ENCODE peak calls at places on chromosomes 11 and 22, in six cellular contexts. One of them, this sample, is unnamed. For H3K9me3, the result is how much of the 10 kb centered on the place peaks cover.

GRCh38 chr22:29987143-29987542 is 93.1 kb upstream of the HORMAD2 start:
- DNase-seq in thoracic aorta: no peak
- DNase-seq in Peyer's patch: no peak
- DNase-seq in breast epithelium: no peak
- DNase-seq in adrenal gland: no peak
- DNase-seq in K562: no peak
- DNase-seq in this sample: no peak

GRCh38 chr11:128581908-128582307 is 5.5 kb downstream of the ETS1 start:
- DNase-seq in breast epithelium: no peak
- DNase-seq in thoracic aorta: no peak
- DNase-seq in K562: no peak
- DNase-seq in Peyer's patch: no peak
- DNase-seq in adrenal gland: no peak
- DNase-seq in this sample: no peak

GRCh38 chr11:71256080-71256479 is 3.7 kb upstream of the SHANK2 start:
- DNase-seq in Peyer's patch: no peak
- DNase-seq in adrenal gland: no peak
- DNase-seq in breast epithelium: peak
- DNase-seq in K562: no peak
- DNase-seq in thoracic aorta: no peak
- DNase-seq in this sample: no peak

GRCh38 chr11:96736591-96736990 is 346.8 kb downstream of the JRKL start:
- DNase-seq in Peyer's patch: no peak
- DNase-seq in K562: no peak
- DNase-seq in breast epithelium: no peak
- DNase-seq in thoracic aorta: no peak
- DNase-seq in adrenal gland: no peak
- DNase-seq in this sample: no peak

GRCh38 chr11:45856044-45856468 is 8.8 kb downstream of the CRY2 start:
- DNase-seq in K562: no peak
- DNase-seq in thoracic aorta: no peak
- DNase-seq in breast epithelium: no peak
- DNase-seq in Peyer's patch: no peak
- DNase-seq in adrenal gland: no peak
- DNase-seq in this sample: no peak

GRCh38 chr11:96103102-96103501 is 179.2 kb upstream of the MTMR2 start:
- DNase-seq in adrenal gland: no peak
- DNase-seq in breast epithelium: no peak
- DNase-seq in thoracic aorta: no peak
- DNase-seq in Peyer's patch: no peak
- DNase-seq in K562: peak
- DNase-seq in this sample: no peak

GRCh38 chr22:19607198-19608113 is 83.2 kb upstream of the CLDN5 start:
- DNase-seq in thoracic aorta: no peak
- DNase-seq in breast epithelium: peak
- DNase-seq in adrenal gland: no peak
- DNase-seq in K562: peak
- DNase-seq in Peyer's patch: peak
- DNase-seq in this sample: no peak

GRCh38 chr11:119389611-119390254 is 8.2 kb upstream of the USP2 start:
- DNase-seq in K562: peak
- DNase-seq in breast epithelium: no peak
- DNase-seq in thoracic aorta: no peak
- DNase-seq in adrenal gland: no peak
- DNase-seq in Peyer's patch: no peak
- DNase-seq in this sample: no peak

GRCh38 chr22:25081409-25081824 is 118.2 kb upstream of the CRYBB3 start:
- DNase-seq in adrenal gland: no peak
- DNase-seq in breast epithelium: no peak
- DNase-seq in thoracic aorta: no peak
- DNase-seq in K562: peak
- DNase-seq in Peyer's patch: no peak
- DNase-seq in this sample: no peak

GRCh38 chr11:127018683-127019279 is 18.2 kb upstream of the KIRREL3 start:
- DNase-seq in Peyer's patch: no peak
- DNase-seq in adrenal gland: no peak
- DNase-seq in K562: no peak
- DNase-seq in breast epithelium: no peak
- DNase-seq in thoracic aorta: no peak
- DNase-seq in this sample: no peak

GRCh38 chr11:101127699-101128570 is 1.7 kb downstream of the PGR start:
- DNase-seq in thoracic aorta: no peak
- DNase-seq in Peyer's patch: peak
- DNase-seq in adrenal gland: peak
- DNase-seq in K562: peak
- DNase-seq in breast epithelium: peak
- DNase-seq in this sample: no peak

GRCh38 chr11:67268036-67268683 is 1.9 kb downstream of the GRK2 start:
- DNase-seq in Peyer's patch: peak
- DNase-seq in thoracic aorta: no peak
- DNase-seq in breast epithelium: no peak
- DNase-seq in K562: no peak
- DNase-seq in adrenal gland: no peak
- DNase-seq in this sample: no peak

GRCh38 chr11:96161271-96162089 is 181.5 kb downstream of the MAML2 start:
- DNase-seq in K562: no peak
- DNase-seq in Peyer's patch: no peak
- DNase-seq in adrenal gland: no peak
- DNase-seq in thoracic aorta: no peak
- DNase-seq in breast epithelium: no peak
- DNase-seq in this sample: no peak

GRCh38 chr11:3882671-3883070 is 27.2 kb downstream of the STIM1 start:
- DNase-seq in breast epithelium: no peak
- DNase-seq in Peyer's patch: no peak
- DNase-seq in adrenal gland: no peak
- DNase-seq in thoracic aorta: no peak
- DNase-seq in K562: no peak
- DNase-seq in this sample: no peak

GRCh38 chr11:121281609-121282164 is 10.9 kb upstream of the SC5D start:
- DNase-seq in Peyer's patch: no peak
- DNase-seq in adrenal gland: no peak
- DNase-seq in thoracic aorta: no peak
- DNase-seq in breast epithelium: no peak
- DNase-seq in K562: no peak
- DNase-seq in this sample: no peak

GRCh38 chr11:90650124-90650523 is 427.3 kb upstream of the CHORDC1 start:
- DNase-seq in K562: no peak
- DNase-seq in adrenal gland: no peak
- DNase-seq in thoracic aorta: no peak
- DNase-seq in breast epithelium: no peak
- DNase-seq in Peyer's patch: no peak
- DNase-seq in this sample: no peak
- H3K9me3 ChIP-seq in K562: under half
- H3K9me3 ChIP-seq in adrenal gland: under half
- H3K9me3 ChIP-seq in thoracic aorta: under half
- H3K9me3 ChIP-seq in breast epithelium: under half
- H3K9me3 ChIP-seq in Peyer's patch: under half
- H3K9me3 ChIP-seq in this sample: under half

DNA sequence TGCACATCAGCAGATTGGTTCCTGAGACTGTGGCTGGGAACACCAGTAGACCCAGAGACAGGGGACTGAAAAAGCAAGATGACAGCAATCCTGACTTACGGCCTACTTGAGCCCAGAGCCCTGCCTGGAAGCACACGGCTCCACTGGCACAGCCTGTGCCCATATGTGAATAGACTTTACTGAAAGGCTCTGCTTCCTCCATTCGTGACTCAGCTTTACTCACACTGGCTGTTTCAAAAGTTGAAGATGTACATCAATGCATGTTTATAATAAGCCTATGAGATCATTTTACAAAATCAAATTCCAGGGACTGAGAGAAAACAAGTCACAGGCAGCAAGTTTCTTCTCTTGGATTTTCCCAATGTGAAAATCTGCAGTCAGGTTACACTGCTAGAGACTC is 134.7 kb upstream of the TEAD1 start:
- DNase-seq in K562: no peak
- DNase-seq in thoracic aorta: no peak
- DNase-seq in breast epithelium: no peak
- DNase-seq in adrenal gland: no peak
- DNase-seq in Peyer's patch: no peak
- DNase-seq in this sample: no peak
- H3K27ac ChIP-seq in K562: no peak
- H3K27ac ChIP-seq in thoracic aorta: no peak
- H3K27ac ChIP-seq in breast epithelium: peak
- H3K27ac ChIP-seq in adrenal gland: peak
- H3K27ac ChIP-seq in Peyer's patch: peak
- H3K27ac ChIP-seq in this sample: peak

DNA sequence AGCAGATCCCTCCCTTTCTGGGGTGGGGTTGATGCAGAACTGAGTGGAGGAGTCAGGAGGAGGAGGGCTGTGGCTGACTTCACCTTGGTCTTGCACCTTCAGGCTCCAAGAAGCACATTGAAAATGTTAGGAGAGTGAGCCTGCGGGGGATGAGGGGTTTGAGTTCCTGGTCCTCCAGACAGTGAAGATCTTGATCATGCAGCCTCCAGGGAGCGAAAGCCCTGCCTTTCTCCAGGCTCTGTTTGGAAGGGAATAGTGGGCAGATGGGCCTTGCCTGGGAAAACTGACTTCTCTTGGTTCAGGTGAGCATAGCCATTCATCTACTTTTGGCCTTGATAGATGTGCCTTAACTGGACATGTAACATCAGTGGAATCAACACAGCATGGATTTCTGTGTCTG is 267.6 kb upstream of the B3GAT1 start:
- DNase-seq in adrenal gland: no peak
- DNase-seq in K562: no peak
- DNase-seq in Peyer's patch: no peak
- DNase-seq in breast epithelium: no peak
- DNase-seq in thoracic aorta: no peak
- DNase-seq in this sample: no peak
- H3K9me3 ChIP-seq in adrenal gland: under half
- H3K9me3 ChIP-seq in K562: under half
- H3K9me3 ChIP-seq in Peyer's patch: under half
- H3K9me3 ChIP-seq in breast epithelium: under half
- H3K9me3 ChIP-seq in thoracic aorta: under half
- H3K9me3 ChIP-seq in this sample: under half

GRCh38 chr11:64742940-64743590 is 877 bp downstream of the RASGRP2 start:
- DNase-seq in Peyer's patch: peak
- DNase-seq in adrenal gland: peak
- DNase-seq in thoracic aorta: no peak
- DNase-seq in breast epithelium: no peak
- DNase-seq in K562: peak
- DNase-seq in this sample: no peak
- H3K27ac ChIP-seq in Peyer's patch: peak
- H3K27ac ChIP-seq in adrenal gland: peak
- H3K27ac ChIP-seq in thoracic aorta: peak
- H3K27ac ChIP-seq in breast epithelium: peak
- H3K27ac ChIP-seq in K562: peak
- H3K27ac ChIP-seq in this sample: peak

GRCh38 chr11:48244804-48245203 is at the start of gene OR4X2:
- DNase-seq in adrenal gland: no peak
- DNase-seq in Peyer's patch: no peak
- DNase-seq in breast epithelium: no peak
- DNase-seq in thoracic aorta: no peak
- DNase-seq in K562: no peak
- DNase-seq in this sample: no peak
- H3K9me3 ChIP-seq in adrenal gland: under half
- H3K9me3 ChIP-seq in Peyer's patch: under half
- H3K9me3 ChIP-seq in breast epithelium: under half
- H3K9me3 ChIP-seq in thoracic aorta: under half
- H3K9me3 ChIP-seq in K562: under half
- H3K9me3 ChIP-seq in this sample: under half

DNA sequence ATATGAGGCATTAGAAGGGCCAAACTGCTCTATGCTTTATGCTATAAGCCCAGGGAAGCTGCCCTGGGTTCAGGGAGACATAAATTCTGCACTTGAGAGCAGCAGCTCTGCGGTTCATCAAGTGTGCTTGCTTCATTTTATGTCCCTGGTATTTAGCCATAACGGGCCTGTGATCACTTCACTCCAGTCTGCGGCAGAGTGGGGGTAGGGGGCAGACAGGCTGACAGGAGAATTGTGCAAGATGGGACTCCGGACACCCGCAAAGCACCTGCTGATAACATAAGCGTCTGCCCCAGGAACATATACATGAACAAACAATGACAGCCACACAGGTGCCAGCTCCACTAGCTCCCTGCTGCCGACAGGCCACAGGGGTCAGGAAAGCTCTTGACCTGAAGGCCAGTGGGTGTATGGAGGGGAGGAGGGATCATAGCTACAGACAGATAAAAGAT is 56.1 kb downstream of the SMCO4 start:
- DNase-seq in adrenal gland: no peak
- DNase-seq in breast epithelium: no peak
- DNase-seq in Peyer's patch: peak
- DNase-seq in K562: no peak
- DNase-seq in thoracic aorta: no peak
- DNase-seq in this sample: no peak
- H3K27ac ChIP-seq in adrenal gland: no peak
- H3K27ac ChIP-seq in breast epithelium: no peak
- H3K27ac ChIP-seq in Peyer's patch: no peak
- H3K27ac ChIP-seq in K562: no peak
- H3K27ac ChIP-seq in thoracic aorta: no peak
- H3K27ac ChIP-seq in this sample: no peak

DNA sequence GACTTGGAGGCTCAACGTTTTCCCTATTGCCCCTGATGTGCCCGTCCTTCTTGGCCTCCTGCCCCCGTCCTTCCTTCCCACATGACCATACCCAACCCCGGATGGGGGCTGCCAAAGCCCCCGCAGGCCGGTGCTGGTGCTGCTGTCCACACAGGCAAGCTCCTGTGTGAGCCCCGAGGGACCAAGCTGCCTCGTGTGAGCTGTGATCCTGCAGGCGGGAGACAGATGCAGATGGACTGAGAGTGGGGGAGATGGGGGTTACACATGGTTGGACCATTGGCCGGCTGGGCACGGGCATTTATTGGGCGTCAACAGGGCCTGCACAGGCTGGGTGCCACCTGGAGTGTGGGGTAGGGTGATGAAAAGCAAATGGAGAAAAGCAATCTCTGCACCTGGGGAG is 313.2 kb upstream of the B3GAT1 start:
- DNase-seq in breast epithelium: no peak
- DNase-seq in adrenal gland: no peak
- DNase-seq in K562: no peak
- DNase-seq in Peyer's patch: no peak
- DNase-seq in thoracic aorta: no peak
- DNase-seq in this sample: no peak
- H3K9me3 ChIP-seq in breast epithelium: under half
- H3K9me3 ChIP-seq in adrenal gland: under half
- H3K9me3 ChIP-seq in K562: under half
- H3K9me3 ChIP-seq in Peyer's patch: under half
- H3K9me3 ChIP-seq in thoracic aorta: under half
- H3K9me3 ChIP-seq in this sample: under half

DNA sequence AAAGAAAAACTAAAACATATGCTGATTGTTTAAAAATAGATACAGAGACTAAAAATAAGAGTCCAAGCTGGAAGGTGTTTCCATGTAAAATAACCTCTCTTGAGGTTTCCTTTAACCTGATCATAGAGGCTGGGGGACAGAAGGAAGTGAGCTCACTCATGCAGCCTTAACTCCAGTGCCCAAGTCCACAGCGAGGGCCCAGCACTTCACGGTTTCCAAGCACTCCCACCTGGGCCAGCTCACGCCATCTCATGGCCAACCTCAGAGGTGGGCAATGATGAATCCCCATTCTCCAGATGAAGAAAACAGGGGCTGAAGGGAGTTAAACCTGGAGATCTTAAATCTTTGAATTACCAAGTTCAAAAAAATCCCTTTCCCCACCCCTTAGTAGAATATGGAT is 14.9 kb upstream of the TFIP11 start:
- DNase-seq in adrenal gland: no peak
- DNase-seq in breast epithelium: no peak
- DNase-seq in Peyer's patch: no peak
- DNase-seq in thoracic aorta: no peak
- DNase-seq in K562: no peak
- DNase-seq in this sample: no peak
- H3K27ac ChIP-seq in adrenal gland: peak
- H3K27ac ChIP-seq in breast epithelium: no peak
- H3K27ac ChIP-seq in Peyer's patch: no peak
- H3K27ac ChIP-seq in thoracic aorta: peak
- H3K27ac ChIP-seq in K562: no peak
- H3K27ac ChIP-seq in this sample: no peak